ENCODE peak calls at places on chromosomes 1 and 21, in six cellular contexts. M is HCT116, K is K562, O is HepG2, Y is H1, J is GM12878. U is an unnamed sample.

GRCh38 chr1:109185357-109185756 is 28.4 kb upstream of the SARS1 start:
- DNase-seq in O (no peak), Y (no peak), J (no peak), K (no peak), M (no peak), U (no peak)

GRCh38 chr1:32201011-32201855 is 838 bp downstream of the CCDC28B start:
- DNase-seq in M (no peak), K (peak), O (no peak), J (peak), Y (no peak), U (no peak)

GRCh38 chr21:35077975-35078374 is 28.9 kb upstream of the RUNX1 start:
- DNase-seq in Y (no peak), O (no peak), K (no peak), M (no peak), J (no peak), U (no peak)

GRCh38 chr1:26999440-26999987 is 6.0 kb downstream of the TRNP1 start:
- DNase-seq in Y (peak), M (peak), O (peak), K (no peak), J (no peak), U (peak)

GRCh38 chr1:167489581-167490340 is 28.6 kb downstream of the CD247 start:
- DNase-seq in J (no peak), Y (peak), K (no peak), M (no peak), O (no peak), U (peak)

GRCh38 chr1:65590279-65590678 is 169.8 kb downstream of the LEPR start:
- DNase-seq in K (no peak), O (no peak), M (no peak), Y (no peak), J (no peak), U (no peak)

GRCh38 chr21:26471116-26471505 is 102.0 kb downstream of the CYYR1 start:
- DNase-seq in K (no peak), Y (no peak), O (no peak), M (no peak), J (no peak), U (no peak)

GRCh38 chr1:204449631-204450280 is 38.1 kb upstream of the PPP1R15B start:
- DNase-seq in O (no peak), J (no peak), K (no peak), M (no peak), Y (no peak), U (no peak)

GRCh38 chr1:225848044-225848955 is 33.9 kb downstream of the TMEM63A start:
- DNase-seq in J (peak), K (no peak), O (no peak), Y (no peak), M (no peak), U (no peak)

GRCh38 chr1:85494957-85495266 is 30.0 kb upstream of the DDAH1 start:
- DNase-seq in O (peak), M (peak), Y (no peak), J (no peak), K (no peak), U (no peak)

GRCh38 chr1:4462831-4463484 is 191.5 kb upstream of the AJAP1 start:
- DNase-seq in M (no peak), J (no peak), K (no peak), Y (no peak), O (no peak), U (no peak)

GRCh38 chr21:40386301-40386911 is 460.6 kb downstream of the DSCAM start:
- DNase-seq in Y (peak), O (no peak), K (peak), M (no peak), J (no peak), U (peak)

GRCh38 chr21:41283211-41283818 is 33.3 kb upstream of the FAM3B start:
- DNase-seq in K (peak), O (peak), J (peak), M (peak), Y (no peak), U (peak)

GRCh38 chr1:103101399-103101798 is 6.9 kb downstream of the COL11A1 start:
- DNase-seq in J (no peak), O (no peak), Y (no peak), K (no peak), M (no peak), U (no peak)

GRCh38 chr1:205318231-205318991 is 3.1 kb downstream of the NUAK2 start:
- DNase-seq in Y (no peak), O (peak), K (no peak), M (no peak), J (no peak), U (no peak)

GRCh38 chr1:22257286-22258275 is 114.7 kb upstream of the WNT4 start:
- DNase-seq in M (no peak), Y (no peak), J (no peak), K (no peak), O (no peak), U (no peak)

GRCh38 chr1:167909691-167910180 is 4.2 kb downstream of the ADCY10 start:
- DNase-seq in J (no peak), M (no peak), K (no peak), O (no peak), Y (no peak), U (no peak)

GRCh38 chr1:19427087-19427781 is 58.1 kb downstream of the CAPZB start:
- DNase-seq in M (no peak), Y (no peak), O (peak), J (no peak), K (no peak), U (no peak)

GRCh38 chr1:39886757-39887231 is 3.5 kb upstream of the TRIT1 start:
- DNase-seq in J (no peak), K (no peak), M (no peak), Y (no peak), O (no peak), U (no peak)

GRCh38 chr1:65420590-65421340 is at the start of the genes LEPR and LEPROT:
- DNase-seq in K (no peak), M (no peak), O (peak), Y (no peak), J (no peak), U (peak)

GRCh38 chr1:64172458-64172983 is 30.9 kb upstream of the UBE2U start:
- DNase-seq in M (no peak), K (no peak), J (no peak), O (peak), Y (no peak), U (no peak)

GRCh38 chr1:152047607-152047953 is 10.8 kb upstream of the S100A11 start:
- DNase-seq in O (no peak), J (no peak), M (peak), K (peak), Y (no peak), U (no peak)

GRCh38 chr1:51877434-51878306 is 857 bp downstream of the NRDC start:
- DNase-seq in J (no peak), M (no peak), O (no peak), Y (no peak), K (peak), U (peak)

GRCh38 chr1:156480411-156481192 is 20.0 kb downstream of the MEF2D start:
- DNase-seq in M (no peak), J (no peak), K (peak), Y (no peak), O (no peak), U (no peak)

GRCh38 chr1:7755448-7755847 is 15.6 kb upstream of the VAMP3 start:
- DNase-seq in O (peak), M (no peak), Y (no peak), K (no peak), J (no peak), U (no peak)
- TF ChIP-seq YY1 in O (no peak), M (no peak), Y (no peak), K (no peak), J (no peak), U (no peak)

DNA sequence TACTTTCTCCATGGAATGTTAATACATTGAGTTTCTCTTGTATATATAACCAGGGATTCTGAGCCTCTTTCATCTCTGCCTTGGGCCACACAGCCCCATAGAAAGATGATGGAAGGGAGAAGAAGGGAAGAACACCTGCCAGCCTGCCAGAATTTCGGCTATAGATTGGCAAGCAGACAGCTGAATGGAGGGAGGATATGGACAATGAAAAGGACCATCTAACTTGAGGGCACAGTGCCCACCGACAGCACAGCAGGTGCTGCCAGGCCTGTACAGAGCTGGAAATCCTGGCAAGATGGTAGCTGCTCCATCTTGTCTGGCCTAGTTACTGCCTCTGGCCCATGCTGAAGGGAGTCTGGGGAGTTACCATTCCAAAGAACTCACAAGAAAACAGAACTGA is 244.3 kb downstream of the FGGY start:
- DNase-seq in J (no peak), Y (no peak), M (no peak), O (no peak), K (no peak), U (no peak)
- TF ChIP-seq ZNF274 in J (no peak), Y (no peak), M (no peak), O (no peak), K (no peak), U (no peak)

GRCh38 chr21:28799926-28800325 is 192.8 kb downstream of the LTN1 start:
- DNase-seq in O (no peak), Y (no peak), J (no peak), M (no peak), K (no peak), U (no peak)
- TF ChIP-seq YY1 in O (no peak), Y (no peak), J (no peak), M (no peak), K (no peak), U (no peak)

GRCh38 chr21:46426313-46427046 is 32.2 kb upstream of the DIP2A start:
- DNase-seq in Y (no peak), M (no peak), O (no peak), J (no peak), K (no peak), U (no peak)
- TF ChIP-seq ZNF274 in Y (no peak), M (no peak), O (no peak), J (no peak), K (no peak), U (no peak)

GRCh38 chr1:164928223-164928814 is 369.3 kb downstream of the PBX1 start:
- DNase-seq in Y (no peak), O (no peak), M (no peak), K (no peak), J (no peak), U (no peak)

GRCh38 chr1:164937297-164937696 is 378.3 kb downstream of the PBX1 start:
- DNase-seq in J (no peak), K (no peak), M (no peak), Y (no peak), O (no peak), U (no peak)

GRCh38 chr1:164930241-164930640 is 371.3 kb downstream of the PBX1 start:
- DNase-seq in J (no peak), Y (no peak), O (no peak), M (no peak), K (no peak), U (no peak)

GRCh38 chr1:164930833-164931232 is 371.8 kb downstream of the PBX1 start:
- DNase-seq in J (no peak), K (no peak), Y (no peak), M (no peak), O (no peak), U (no peak)

GRCh38 chr1:164932580-164932979 is 373.6 kb downstream of the PBX1 start:
- DNase-seq in M (no peak), K (no peak), Y (no peak), O (no peak), J (no peak), U (no peak)
- TF ChIP-seq YY1 in M (no peak), K (no peak), Y (no peak), O (no peak), J (no peak), U (no peak)

GRCh38 chr1:174990382-174990999 is 9.3 kb upstream of the CACYBP start:
- DNase-seq in O (peak), M (no peak), J (no peak), Y (no peak), K (peak), U (no peak)
- TF ChIP-seq ZNF274 in O (no peak), M (no peak), J (no peak), Y (no peak), K (no peak), U (no peak)

U was measured in NT2/D1.